ENCODE peak calls at places on chromosomes 3 and 15, in eight cellular contexts. U, I, D, M, X, H, N and W are unnamed samples.

GRCh38 chr15:83848315-83849050 is 194.6 kb downstream of the ADAMTSL3 start:
- DNase-seq in N (no peak), I (no peak), X (peak), H (peak), U (no peak), M (no peak), D (no peak), W (no peak)

GRCh38 chr15:63189955-63190691 is 717 bp downstream of the RAB8B start:
- DNase-seq in N (no peak), M (no peak), X (no peak), D (no peak), I (no peak), H (peak), U (no peak), W (no peak)

GRCh38 chr3:132288357-132288756 is 28.9 kb upstream of the ACP3 start:
- DNase-seq in D (no peak), M (no peak), H (no peak), X (no peak), I (no peak), N (no peak), U (no peak), W (no peak)

GRCh38 chr15:70023769-70024491 is 73.8 kb downstream of the TLE3 start:
- DNase-seq in M (no peak), D (no peak), H (peak), U (no peak), X (no peak), I (no peak), N (peak), W (no peak)

GRCh38 chr15:39357478-39358268 is 223.2 kb upstream of the THBS1 start:
- DNase-seq in X (no peak), H (no peak), N (no peak), I (no peak), M (no peak), D (no peak), U (no peak), W (no peak)

GRCh38 chr3:37337481-37337880 is 163.1 kb upstream of the LRRFIP2 start:
- DNase-seq in N (no peak), M (no peak), X (no peak), D (no peak), I (no peak), H (no peak), U (no peak), W (no peak)

GRCh38 chr3:56962922-56963321 is 97.5 kb upstream of the SPATA12 start:
- DNase-seq in X (no peak), U (no peak), N (no peak), H (no peak), M (no peak), D (no peak), I (no peak), W (no peak)

GRCh38 chr3:17115186-17115585 is 230.4 kb downstream of the PLCL2 start:
- DNase-seq in H (no peak), D (no peak), N (no peak), M (no peak), X (no peak), U (no peak), I (no peak), W (no peak)

GRCh38 chr15:49747340-49747739 is 126.5 kb downstream of the DTWD1 start:
- DNase-seq in I (no peak), D (no peak), H (no peak), M (no peak), U (no peak), N (no peak), X (no peak), W (no peak)

GRCh38 chr3:113111308-113111707 is 100.0 kb upstream of the BOC start:
- DNase-seq in X (no peak), H (no peak), I (no peak), U (no peak), N (no peak), D (no peak), M (peak), W (no peak)

GRCh38 chr3:172653004-172653403 is 57.9 kb downstream of the NCEH1 start:
- DNase-seq in I (no peak), N (no peak), H (no peak), D (no peak), M (no peak), U (no peak), X (no peak), W (no peak)

GRCh38 chr3:55675478-55675877 is 188.4 kb upstream of the WNT5A start:
- DNase-seq in U (no peak), D (no peak), H (no peak), X (no peak), N (no peak), M (no peak), I (no peak), W (no peak)

GRCh38 chr15:41429003-41429890 is 12.4 kb downstream of the RTF1 start:
- DNase-seq in U (no peak), D (no peak), X (no peak), N (no peak), I (no peak), H (peak), M (no peak), W (no peak)

GRCh38 chr3:16510620-16511319 is 2.7 kb downstream of the RFTN1 start:
- DNase-seq in U (no peak), I (no peak), X (no peak), M (no peak), N (no peak), H (no peak), D (no peak), W (no peak)

GRCh38 chr15:56365075-56365711 is at the start of gene TEX9:
- DNase-seq in H (peak), N (peak), U (peak), M (peak), D (peak), I (peak), X (peak), W (peak)

GRCh38 chr3:14799146-14799545 is 19.6 kb upstream of the FGD5 start:
- DNase-seq in M (no peak), X (no peak), D (no peak), N (no peak), H (no peak), U (no peak), I (no peak), W (no peak)

GRCh38 chr15:64775551-64776401 is at the start of gene RBPMS2:
- DNase-seq in M (no peak), I (no peak), D (no peak), N (peak), X (no peak), H (no peak), U (no peak), W (no peak)

GRCh38 chr3:64399205-64399800 is 174.0 kb upstream of the PRICKLE2 start:
- DNase-seq in H (no peak), M (no peak), D (no peak), U (no peak), X (peak), I (no peak), N (peak), W (no peak)